ENCODE peak calls at places on chromosomes 1 and 21, in four cellular contexts. One of them, this sample, is unnamed.

GRCh38 chr1:236140705-236141446 is 1.5 kb upstream of the GPR137B start:
- DNase-seq in naive thymus-derived CD8-positive, alpha-beta T cell: no peak
- DNase-seq in Daoy: no peak
- DNase-seq in astrocyte of the spinal cord: no peak
- DNase-seq in this sample: no peak

GRCh38 chr1:111739222-111739983 is at the start of gene INKA2:
- DNase-seq in naive thymus-derived CD8-positive, alpha-beta T cell: peak; percentile 57
- DNase-seq in Daoy: peak; percentile 97
- DNase-seq in astrocyte of the spinal cord: peak; percentile 86
- DNase-seq in this sample: no peak

GRCh38 chr1:26083246-26083645 is 15.8 kb upstream of the TRIM63 start:
- DNase-seq in naive thymus-derived CD8-positive, alpha-beta T cell: no peak
- DNase-seq in Daoy: no peak
- DNase-seq in astrocyte of the spinal cord: no peak
- DNase-seq in this sample: no peak

GRCh38 chr1:239833709-239834108 is 258.0 kb upstream of the FMN2 start:
- DNase-seq in naive thymus-derived CD8-positive, alpha-beta T cell: no peak
- DNase-seq in Daoy: no peak
- DNase-seq in astrocyte of the spinal cord: no peak
- DNase-seq in this sample: no peak

GRCh38 chr1:72009756-72010441 is 272.4 kb downstream of the NEGR1 start:
- DNase-seq in naive thymus-derived CD8-positive, alpha-beta T cell: no peak
- DNase-seq in Daoy: no peak
- DNase-seq in astrocyte of the spinal cord: no peak
- DNase-seq in this sample: no peak

GRCh38 chr1:97820470-97821188 is 100.2 kb downstream of the DPYD start:
- DNase-seq in naive thymus-derived CD8-positive, alpha-beta T cell: no peak
- DNase-seq in Daoy: no peak
- DNase-seq in astrocyte of the spinal cord: peak; percentile 58
- DNase-seq in this sample: no peak

GRCh38 chr1:31102501-31102950 is 37.0 kb upstream of the PUM1 start:
- DNase-seq in naive thymus-derived CD8-positive, alpha-beta T cell: no peak
- DNase-seq in Daoy: peak; percentile 35
- DNase-seq in astrocyte of the spinal cord: peak; percentile 41
- DNase-seq in this sample: no peak

GRCh38 chr21:45326169-45326833 is 38.6 kb upstream of the POFUT2 start:
- DNase-seq in naive thymus-derived CD8-positive, alpha-beta T cell: no peak
- DNase-seq in Daoy: peak; percentile 50
- DNase-seq in astrocyte of the spinal cord: no peak
- DNase-seq in this sample: peak; percentile 75

GRCh38 chr1:92211166-92211565 is 6.5 kb upstream of the C1orf146 start:
- DNase-seq in naive thymus-derived CD8-positive, alpha-beta T cell: no peak
- DNase-seq in Daoy: no peak
- DNase-seq in astrocyte of the spinal cord: peak; percentile 82
- DNase-seq in this sample: no peak

GRCh38 chr1:235940282-235940681 is 73.6 kb upstream of the LYST start:
- DNase-seq in naive thymus-derived CD8-positive, alpha-beta T cell: no peak
- DNase-seq in Daoy: no peak
- DNase-seq in astrocyte of the spinal cord: no peak
- DNase-seq in this sample: no peak

GRCh38 chr1:156060937-156061636 is at the start of gene RAB25:
- DNase-seq in naive thymus-derived CD8-positive, alpha-beta T cell: no peak
- DNase-seq in Daoy: no peak
- DNase-seq in astrocyte of the spinal cord: no peak
- DNase-seq in this sample: no peak

GRCh38 chr21:36508948-36509347 is 29.0 kb upstream of the CLDN14 start:
- DNase-seq in naive thymus-derived CD8-positive, alpha-beta T cell: no peak
- DNase-seq in Daoy: no peak
- DNase-seq in astrocyte of the spinal cord: no peak
- DNase-seq in this sample: no peak

GRCh38 chr1:42037586-42037985 is 115.6 kb upstream of the GUCA2B start:
- DNase-seq in naive thymus-derived CD8-positive, alpha-beta T cell: no peak
- DNase-seq in Daoy: no peak
- DNase-seq in astrocyte of the spinal cord: no peak
- DNase-seq in this sample: no peak

GRCh38 chr1:77068013-77068412 is 151.2 kb downstream of the PIGK start:
- DNase-seq in naive thymus-derived CD8-positive, alpha-beta T cell: no peak
- DNase-seq in Daoy: no peak
- DNase-seq in astrocyte of the spinal cord: no peak
- DNase-seq in this sample: no peak

GRCh38 chr1:217067642-217068041 is 344.4 kb upstream of the ESRRG start:
- DNase-seq in naive thymus-derived CD8-positive, alpha-beta T cell: no peak
- DNase-seq in Daoy: no peak
- DNase-seq in astrocyte of the spinal cord: no peak
- DNase-seq in this sample: no peak

This sample was measured in chondrocyte.